ENCODE peak calls at places on chromosomes 11 and 22, in five cellular contexts. I is HepG2, F is IMR-90, N is K562, P is H1. C is an unnamed sample.

GRCh38 chr22:46379301-46379930 is 43.9 kb downstream of the TRMU start:
- DNase-seq in N (no peak), I (peak), P (no peak), F (no peak), C (no peak)

GRCh38 chr22:23035557-23036277 is 34.6 kb upstream of the GNAZ start:
- DNase-seq in I (no peak), F (no peak), P (no peak), N (peak), C (no peak)

GRCh38 chr22:43273902-43274484 is 69.2 kb downstream of the SCUBE1 start:
- DNase-seq in F (peak), N (peak), I (peak), P (peak), C (peak)

GRCh38 chr11:65498977-65499712 is at the start of gene MALAT1:
- DNase-seq in N (peak), P (peak), F (peak), I (peak), C (peak)

GRCh38 chr11:20623258-20623657 is 23.9 kb downstream of the SLC6A5 start:
- DNase-seq in F (no peak), P (no peak), I (no peak), N (no peak), C (no peak)

GRCh38 chr11:47399860-47400812 is 8.3 kb upstream of the SLC39A13 start:
- DNase-seq in P (no peak), N (peak), I (no peak), F (no peak), C (no peak)

GRCh38 chr22:45413368-45414211 is at the start of the genes RIBC2 and SMC1B:
- DNase-seq in I (peak), N (no peak), P (peak), F (peak), C (peak)

GRCh38 chr22:24011735-24012068 is 598 bp downstream of the CABIN1 start:
- DNase-seq in F (no peak), P (no peak), I (no peak), N (no peak), C (no peak)

GRCh38 chr11:2855162-2855561 is 30.4 kb downstream of the CDKN1C start:
- DNase-seq in N (no peak), I (no peak), F (no peak), P (no peak), C (no peak)

GRCh38 chr22:22086501-22087158 is 104.0 kb upstream of the TOP3B start:
- DNase-seq in F (peak), I (no peak), N (no peak), P (no peak), C (no peak)

GRCh38 chr11:102494216-102494615 is 36.3 kb downstream of the MMP7 start:
- DNase-seq in I (peak), P (no peak), F (peak), N (no peak), C (peak)

GRCh38 chr22:37206841-37207821 is 5.1 kb downstream of the SSTR3 start:
- DNase-seq in F (no peak), P (no peak), I (no peak), N (no peak), C (no peak)

GRCh38 chr11:8282621-8283509 is 19.2 kb upstream of the LMO1 start:
- DNase-seq in I (no peak), F (no peak), P (peak), N (no peak), C (no peak)

GRCh38 chr22:26429458-26430238 is 588 bp downstream of the ASPHD2 start:
- DNase-seq in N (peak), F (no peak), I (no peak), P (no peak), C (no peak)

GRCh38 chr11:120172921-120173705 is 35.2 kb upstream of the TRIM29 start:
- DNase-seq in P (no peak), N (no peak), I (no peak), F (no peak), C (no peak)

GRCh38 chr22:26923498-26923897 is 266.1 kb downstream of the MIAT start:
- DNase-seq in P (no peak), N (no peak), I (no peak), F (no peak), C (no peak)

DNA sequence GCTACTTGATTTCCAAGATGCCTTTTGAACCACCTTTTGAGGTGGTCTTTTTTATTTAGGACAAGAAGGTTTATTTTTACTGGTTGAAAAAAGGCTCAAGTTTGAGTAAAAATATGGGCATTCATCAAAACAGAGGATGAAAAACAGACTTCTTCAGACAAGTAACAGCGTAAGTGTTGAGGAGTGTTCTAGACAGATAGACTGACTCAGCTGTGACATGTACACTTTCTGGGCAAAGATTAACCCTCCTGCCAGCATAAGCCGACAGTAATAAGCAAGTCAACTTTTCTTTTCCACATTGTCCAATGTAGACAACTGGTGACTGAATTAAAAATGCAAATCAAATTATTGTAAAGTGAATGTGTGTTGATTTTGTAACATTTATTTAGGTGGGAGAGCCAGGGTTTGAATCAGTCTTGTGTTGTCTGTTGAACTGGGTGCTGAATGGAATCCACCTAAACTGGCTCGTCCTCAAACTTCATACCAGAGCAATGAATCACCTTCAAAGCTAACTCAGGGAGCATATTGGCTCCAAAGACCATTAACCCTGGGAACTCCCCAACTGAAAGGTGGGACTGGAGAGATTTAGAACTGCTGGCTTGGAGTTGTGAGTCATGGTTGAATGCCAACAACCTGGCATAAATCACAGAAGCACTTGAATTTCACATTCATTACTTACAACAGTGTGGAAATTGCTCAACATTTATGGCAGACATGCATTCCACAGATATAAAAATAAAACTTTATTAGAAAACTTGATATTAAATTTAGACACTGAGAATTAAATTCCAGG is 377.0 kb downstream of the ETS1 start:
- DNase-seq in F (peak), N (no peak), P (no peak), I (peak), C (peak)
- TF ChIP-seq MAFK in F (peak), N (no peak), P (no peak), I (no peak), C (peak)

DNA sequence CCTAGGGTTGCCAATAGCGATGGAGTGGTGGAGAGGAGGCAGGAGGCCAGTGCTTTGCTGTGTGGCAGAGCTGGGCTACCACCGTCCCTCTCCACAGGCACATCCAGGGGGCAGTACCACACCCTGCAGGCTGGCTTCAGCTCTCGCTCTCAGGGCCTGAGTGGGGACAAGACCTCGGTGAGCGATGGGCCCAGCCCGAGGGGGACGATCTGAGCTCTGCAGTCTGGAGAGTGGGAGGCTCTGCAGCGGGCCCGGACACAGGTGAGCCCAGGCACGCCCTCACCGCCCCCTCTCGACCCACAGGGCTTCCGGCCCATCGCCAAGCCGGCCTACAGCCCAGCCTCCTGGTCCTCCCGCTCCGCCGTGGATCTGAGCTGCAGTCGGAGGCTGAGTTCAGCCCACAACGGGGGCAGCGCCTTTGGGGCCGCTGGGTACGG is 2.5 kb downstream of the PKP3 start:
- DNase-seq in P (no peak), I (peak), N (no peak), F (no peak), C (peak)
- TF ChIP-seq MAFK in P (no peak), I (no peak), N (no peak), F (no peak), C (no peak)

GRCh38 chr11:14908214-14908880 is 16.3 kb upstream of the CYP2R1 start:
- DNase-seq in N (peak), F (peak), P (no peak), I (peak), C (peak)
- TF ChIP-seq MAFK in N (no peak), F (no peak), P (no peak), I (no peak), C (no peak)

DNA sequence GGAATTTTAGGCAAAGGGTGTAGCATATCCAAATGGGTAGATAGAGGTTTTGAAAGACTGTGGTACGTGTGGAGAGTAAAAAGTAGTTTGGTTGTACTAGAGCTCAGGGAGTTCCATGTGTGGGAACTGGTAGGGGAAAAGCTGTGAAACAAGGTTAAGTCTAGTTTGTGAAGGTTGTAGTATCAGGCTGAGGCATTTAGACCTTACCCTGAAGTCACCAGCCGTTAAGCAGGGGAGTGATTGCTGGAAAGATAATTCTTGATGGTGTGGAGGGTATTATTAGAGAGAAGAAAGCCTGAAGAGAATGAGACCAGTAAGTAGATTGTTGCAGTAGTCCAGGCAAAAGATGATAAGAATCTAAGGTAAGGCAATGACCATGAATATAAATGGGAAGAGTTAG is 68.0 kb downstream of the RNF169 start:
- DNase-seq in P (no peak), N (no peak), I (no peak), F (no peak), C (no peak)
- TF ChIP-seq MAFK in P (no peak), N (no peak), I (no peak), F (no peak), C (no peak)

GRCh38 chr11:134691985-134692384 is 279.9 kb upstream of the B3GAT1 start:
- DNase-seq in N (no peak), F (peak), P (no peak), I (no peak), C (no peak)
- TF ChIP-seq MAFK in N (no peak), F (peak), P (peak), I (no peak), C (peak)

GRCh38 chr11:86983071-86983488 is 27.9 kb upstream of the FZD4 start:
- DNase-seq in N (no peak), F (no peak), I (peak), P (no peak), C (no peak)
- TF ChIP-seq MAFK in N (no peak), F (no peak), I (no peak), P (no peak), C (no peak)

GRCh38 chr11:75350743-75351540 is 519 bp downstream of the ARRB1 start:
- DNase-seq in I (no peak), N (peak), P (peak), F (peak), C (no peak)
- TF ChIP-seq MAFK in I (no peak), N (no peak), P (no peak), F (no peak), C (no peak)

DNA sequence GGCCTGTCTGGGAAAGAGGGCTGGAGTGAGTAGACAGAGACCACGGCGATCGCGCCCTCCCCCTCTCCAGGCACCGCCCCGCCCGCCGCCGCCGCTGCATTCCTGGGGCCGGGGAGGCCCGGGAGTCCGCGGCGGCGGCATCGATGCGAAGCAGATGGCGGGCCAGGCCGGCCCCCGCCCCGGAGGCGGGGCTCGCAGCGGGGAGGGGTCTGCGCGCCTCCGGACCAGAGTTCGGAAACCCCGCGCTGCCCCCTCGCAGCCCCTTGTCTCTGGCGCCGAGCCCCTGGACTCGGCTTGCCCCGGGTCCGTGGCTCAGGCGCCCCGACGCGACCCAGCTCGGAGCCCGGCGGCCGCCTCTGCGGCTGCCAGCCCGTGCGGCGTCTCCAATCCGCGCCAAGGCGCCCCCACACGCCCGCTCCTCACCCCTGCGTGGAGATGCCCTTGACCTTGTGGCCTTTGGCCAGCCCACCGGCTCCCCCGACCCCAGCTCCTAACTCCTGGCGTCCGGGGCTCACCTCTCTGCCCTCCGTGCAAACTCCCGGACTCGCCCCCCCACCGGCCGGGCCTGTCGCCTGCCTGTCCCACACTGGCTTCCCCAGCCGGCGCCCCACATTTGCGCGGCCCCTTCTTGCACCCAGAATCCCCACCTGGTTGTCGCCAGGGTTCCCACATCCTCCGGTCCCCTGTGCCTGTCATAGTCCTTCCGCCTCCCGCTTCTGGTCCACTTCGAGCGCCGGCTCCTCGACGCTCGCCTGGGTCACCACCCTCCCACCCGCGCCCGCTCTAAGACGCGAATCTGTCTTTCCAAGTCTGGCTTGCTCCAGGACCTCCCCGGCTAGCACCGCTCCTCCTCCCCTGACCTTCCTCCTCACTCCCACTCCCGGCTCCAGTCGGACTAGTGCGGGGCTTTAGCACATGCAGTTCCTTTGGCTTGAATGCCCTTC is 1.0 kb downstream of the SCARF2 start:
- DNase-seq in N (peak), P (peak), I (no peak), F (peak), C (no peak)
- TF ChIP-seq MAFK in N (no peak), P (no peak), I (no peak), F (no peak), C (no peak)

GRCh38 chr11:10459029-10459970 is 4.2 kb downstream of the AMPD3 start:
- DNase-seq in F (no peak), I (no peak), N (peak), P (peak), C (no peak)
- TF ChIP-seq MAFK in F (no peak), I (no peak), N (no peak), P (no peak), C (no peak)

GRCh38 chr11:112381578-112381977 is 120.9 kb upstream of the PLET1 start:
- DNase-seq in I (no peak), N (no peak), P (no peak), F (no peak), C (no peak)

GRCh38 chr11:112382561-112382960 is 121.9 kb upstream of the PLET1 start:
- DNase-seq in N (no peak), F (no peak), I (no peak), P (no peak), C (no peak)

GRCh38 chr11:112380464-112380863 is 119.8 kb upstream of the PLET1 start:
- DNase-seq in P (no peak), N (no peak), F (no peak), I (no peak), C (no peak)

GRCh38 chr11:112374486-112375140 is 114.0 kb upstream of the PLET1 start:
- DNase-seq in I (no peak), N (no peak), F (no peak), P (no peak), C (no peak)

DNA sequence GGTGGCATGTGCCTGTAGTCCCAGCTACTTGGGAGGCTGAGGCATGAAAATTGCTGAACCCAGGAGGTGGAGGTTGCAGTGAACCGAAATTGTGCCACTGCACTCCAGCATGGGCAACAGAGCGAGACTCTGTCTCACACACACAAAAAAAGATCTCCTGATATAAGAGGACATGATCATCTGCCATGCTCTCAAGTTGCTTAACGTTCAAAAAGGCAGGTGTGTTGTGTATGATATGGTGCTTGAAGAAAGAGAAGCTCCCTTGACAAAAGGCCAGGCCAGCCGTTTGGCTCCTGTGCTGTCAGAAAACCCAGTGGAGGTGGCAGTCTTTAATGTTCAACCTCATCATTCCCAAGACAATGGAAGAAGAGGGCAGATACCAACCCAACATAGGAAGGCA is 117.3 kb upstream of the PLET1 start:
- DNase-seq in P (no peak), N (no peak), F (no peak), I (no peak), C (no peak)
- TF ChIP-seq MAFK in P (no peak), N (no peak), F (no peak), I (no peak), C (no peak)